ENCODE peak calls at places on chromosomes 11 and 22, in six cellular contexts. One of them, this sample, is unnamed.

GRCh38 chr11:13302440-13302958 is 24.9 kb downstream of the BMAL1 start:
- DNase-seq in mesendoderm: no peak
- DNase-seq in stimulated activated CD4-positive, alpha-beta T cell treated with anti-CD3 and anti-CD28 coated beads, Interleukin-2, amount 100 ng/mL, for 24 hours: no peak
- DNase-seq in amygdala: no peak
- DNase-seq in A172: no peak
- DNase-seq in HTR-8/SVneo: no peak
- DNase-seq in this sample: no peak

GRCh38 chr22:25111579-25112517 is 87.8 kb upstream of the CRYBB3 start:
- DNase-seq in mesendoderm: peak
- DNase-seq in stimulated activated CD4-positive, alpha-beta T cell treated with anti-CD3 and anti-CD28 coated beads, Interleukin-2, amount 100 ng/mL, for 24 hours: no peak
- DNase-seq in amygdala: no peak
- DNase-seq in A172: no peak
- DNase-seq in HTR-8/SVneo: no peak
- DNase-seq in this sample: no peak

GRCh38 chr22:44309137-44309536 is 3.6 kb downstream of the SHISAL1 start:
- DNase-seq in mesendoderm: no peak
- DNase-seq in stimulated activated CD4-positive, alpha-beta T cell treated with anti-CD3 and anti-CD28 coated beads, Interleukin-2, amount 100 ng/mL, for 24 hours: no peak
- DNase-seq in amygdala: no peak
- DNase-seq in A172: peak
- DNase-seq in HTR-8/SVneo: peak
- DNase-seq in this sample: peak

GRCh38 chr11:61974766-61975631 is 7.6 kb upstream of the FTH1 start:
- DNase-seq in mesendoderm: no peak
- DNase-seq in stimulated activated CD4-positive, alpha-beta T cell treated with anti-CD3 and anti-CD28 coated beads, Interleukin-2, amount 100 ng/mL, for 24 hours: no peak
- DNase-seq in amygdala: no peak
- DNase-seq in A172: no peak
- DNase-seq in HTR-8/SVneo: no peak
- DNase-seq in this sample: no peak

GRCh38 chr22:44824271-44824670 is 71.9 kb downstream of the ARHGAP8 start:
- DNase-seq in mesendoderm: no peak
- DNase-seq in stimulated activated CD4-positive, alpha-beta T cell treated with anti-CD3 and anti-CD28 coated beads, Interleukin-2, amount 100 ng/mL, for 24 hours: no peak
- DNase-seq in amygdala: no peak
- DNase-seq in A172: no peak
- DNase-seq in HTR-8/SVneo: no peak
- DNase-seq in this sample: no peak

GRCh38 chr22:21949948-21950347 is 2.7 kb downstream of the PPM1F start:
- DNase-seq in mesendoderm: no peak
- DNase-seq in stimulated activated CD4-positive, alpha-beta T cell treated with anti-CD3 and anti-CD28 coated beads, Interleukin-2, amount 100 ng/mL, for 24 hours: no peak
- DNase-seq in amygdala: no peak
- DNase-seq in A172: no peak
- DNase-seq in HTR-8/SVneo: no peak
- DNase-seq in this sample: no peak

GRCh38 chr11:35116762-35117588 is 22.0 kb upstream of the CD44 start:
- DNase-seq in mesendoderm: no peak
- DNase-seq in stimulated activated CD4-positive, alpha-beta T cell treated with anti-CD3 and anti-CD28 coated beads, Interleukin-2, amount 100 ng/mL, for 24 hours: no peak
- DNase-seq in amygdala: no peak
- DNase-seq in A172: no peak
- DNase-seq in HTR-8/SVneo: no peak
- DNase-seq in this sample: no peak

GRCh38 chr11:1208361-1209261 is 14.3 kb upstream of the MUC5B start:
- DNase-seq in mesendoderm: no peak
- DNase-seq in stimulated activated CD4-positive, alpha-beta T cell treated with anti-CD3 and anti-CD28 coated beads, Interleukin-2, amount 100 ng/mL, for 24 hours: no peak
- DNase-seq in amygdala: no peak
- DNase-seq in A172: no peak
- DNase-seq in HTR-8/SVneo: no peak
- DNase-seq in this sample: no peak

GRCh38 chr11:18061351-18061750 is 15.3 kb upstream of the TPH1 start:
- DNase-seq in mesendoderm: no peak
- DNase-seq in stimulated activated CD4-positive, alpha-beta T cell treated with anti-CD3 and anti-CD28 coated beads, Interleukin-2, amount 100 ng/mL, for 24 hours: no peak
- DNase-seq in amygdala: no peak
- DNase-seq in A172: no peak
- DNase-seq in HTR-8/SVneo: no peak
- DNase-seq in this sample: no peak

GRCh38 chr11:134022748-134023147 is 46.1 kb upstream of the JAM3 start:
- DNase-seq in mesendoderm: no peak
- DNase-seq in stimulated activated CD4-positive, alpha-beta T cell treated with anti-CD3 and anti-CD28 coated beads, Interleukin-2, amount 100 ng/mL, for 24 hours: no peak
- DNase-seq in amygdala: no peak
- DNase-seq in A172: no peak
- DNase-seq in HTR-8/SVneo: no peak
- DNase-seq in this sample: no peak

GRCh38 chr22:34858026-34858425 is 207.9 kb upstream of the ISX start:
- DNase-seq in mesendoderm: no peak
- DNase-seq in stimulated activated CD4-positive, alpha-beta T cell treated with anti-CD3 and anti-CD28 coated beads, Interleukin-2, amount 100 ng/mL, for 24 hours: no peak
- DNase-seq in amygdala: no peak
- DNase-seq in A172: no peak
- DNase-seq in HTR-8/SVneo: no peak
- DNase-seq in this sample: no peak

GRCh38 chr22:37486224-37486845 is at the start of gene MFNG:
- DNase-seq in mesendoderm: peak
- DNase-seq in stimulated activated CD4-positive, alpha-beta T cell treated with anti-CD3 and anti-CD28 coated beads, Interleukin-2, amount 100 ng/mL, for 24 hours: peak
- DNase-seq in amygdala: peak
- DNase-seq in A172: peak
- DNase-seq in HTR-8/SVneo: no peak
- DNase-seq in this sample: peak

GRCh38 chr11:62602141-62603071 is 741 bp upstream of the MTA2 start:
- DNase-seq in mesendoderm: peak
- DNase-seq in stimulated activated CD4-positive, alpha-beta T cell treated with anti-CD3 and anti-CD28 coated beads, Interleukin-2, amount 100 ng/mL, for 24 hours: no peak
- DNase-seq in amygdala: peak
- DNase-seq in A172: no peak
- DNase-seq in HTR-8/SVneo: no peak
- DNase-seq in this sample: peak

GRCh38 chr11:122882809-122883681 is 486 bp downstream of the JHY start:
- DNase-seq in mesendoderm: peak
- DNase-seq in stimulated activated CD4-positive, alpha-beta T cell treated with anti-CD3 and anti-CD28 coated beads, Interleukin-2, amount 100 ng/mL, for 24 hours: peak
- DNase-seq in amygdala: peak
- DNase-seq in A172: peak
- DNase-seq in HTR-8/SVneo: peak
- DNase-seq in this sample: peak

GRCh38 chr11:20261526-20261925 is 101.3 kb upstream of the DBX1 start:
- DNase-seq in mesendoderm: no peak
- DNase-seq in stimulated activated CD4-positive, alpha-beta T cell treated with anti-CD3 and anti-CD28 coated beads, Interleukin-2, amount 100 ng/mL, for 24 hours: no peak
- DNase-seq in amygdala: no peak
- DNase-seq in A172: peak
- DNase-seq in HTR-8/SVneo: no peak
- DNase-seq in this sample: no peak

GRCh38 chr22:45529966-45530575 is 27.4 kb downstream of the FBLN1 start:
- DNase-seq in mesendoderm: no peak
- DNase-seq in stimulated activated CD4-positive, alpha-beta T cell treated with anti-CD3 and anti-CD28 coated beads, Interleukin-2, amount 100 ng/mL, for 24 hours: no peak
- DNase-seq in amygdala: no peak
- DNase-seq in A172: no peak
- DNase-seq in HTR-8/SVneo: no peak
- DNase-seq in this sample: no peak

GRCh38 chr11:61791737-61792309 is 576 bp downstream of the TMEM258 start:
- DNase-seq in mesendoderm: peak
- DNase-seq in stimulated activated CD4-positive, alpha-beta T cell treated with anti-CD3 and anti-CD28 coated beads, Interleukin-2, amount 100 ng/mL, for 24 hours: peak
- DNase-seq in amygdala: peak
- DNase-seq in A172: peak
- DNase-seq in HTR-8/SVneo: peak
- DNase-seq in this sample: peak

GRCh38 chr22:38413085-38414008 is 41.7 kb downstream of the KCNJ4 start:
- DNase-seq in mesendoderm: no peak
- DNase-seq in stimulated activated CD4-positive, alpha-beta T cell treated with anti-CD3 and anti-CD28 coated beads, Interleukin-2, amount 100 ng/mL, for 24 hours: no peak
- DNase-seq in amygdala: no peak
- DNase-seq in A172: no peak
- DNase-seq in HTR-8/SVneo: no peak
- DNase-seq in this sample: no peak

GRCh38 chr22:43345761-43346261 is 2.6 kb upstream of the SCUBE1 start:
- DNase-seq in mesendoderm: peak
- DNase-seq in stimulated activated CD4-positive, alpha-beta T cell treated with anti-CD3 and anti-CD28 coated beads, Interleukin-2, amount 100 ng/mL, for 24 hours: no peak
- DNase-seq in amygdala: no peak
- DNase-seq in A172: peak
- DNase-seq in HTR-8/SVneo: no peak
- DNase-seq in this sample: no peak

This sample was measured in Ammon's horn.